ENCODE peak calls at places on chromosomes 13 and 19, in nine cellular contexts. S is HepG2; D is tibial nerve; U is CD4-positive, alpha-beta T cell; T is stomach; I is left ventricle myocardium inferior; V is heart left ventricle; G is cardiac fibroblast; B is AG09309. N is an unnamed sample.

GRCh38 chr19:6551091-6551490 is 20.3 kb downstream of the TNFSF9 start:
- DNase-seq in S (no peak), B (no peak), I (no peak), V (no peak), U (no peak), G (no peak), T (no peak), D (no peak), N (no peak)

GRCh38 chr13:68264692-68265091 is 1034.6 kb upstream of the PCDH9 start:
- DNase-seq in V (no peak), U (no peak), I (no peak), T (no peak), S (no peak), B (no peak), G (no peak), D (no peak), N (no peak)

GRCh38 chr19:48419158-48419920 is 25.9 kb downstream of the GRIN2D start:
- DNase-seq in B (no peak), D (no peak), I (peak; percentile 43), U (peak; percentile 45), T (peak; percentile 49), G (peak; percentile 39), S (no peak), V (peak; percentile 51), N (peak; percentile 82)

GRCh38 chr19:58084596-58085347 is 13.3 kb downstream of the ZSCAN18 start:
- DNase-seq in U (no peak), D (no peak), G (no peak), T (no peak), S (no peak), I (no peak), V (no peak), B (no peak), N (no peak)

GRCh38 chr19:3656747-3657394 is 30.3 kb upstream of the CACTIN start:
- DNase-seq in U (no peak), V (no peak), D (no peak), G (no peak), B (no peak), T (no peak), I (no peak), S (no peak), N (no peak)

GRCh38 chr13:109707044-109707794 is 79.2 kb downstream of the IRS2 start:
- DNase-seq in S (no peak), V (no peak), U (no peak), G (no peak), D (no peak), B (no peak), T (no peak), I (no peak), N (no peak)

GRCh38 chr13:99948907-99949656 is 22.5 kb downstream of the ZIC5 start:
- DNase-seq in T (no peak), B (no peak), S (no peak), D (no peak), G (no peak), I (no peak), U (no peak), V (no peak), N (no peak)

GRCh38 chr19:53849237-53849676 is 18.4 kb upstream of the MYADM start:
- DNase-seq in S (no peak), B (peak; percentile 68), U (no peak), I (no peak), G (peak; percentile 91), D (no peak), T (no peak), V (no peak), N (no peak)

GRCh38 chr19:8585894-8586750 is 8.9 kb upstream of the MYO1F start:
- DNase-seq in D (no peak), S (peak; percentile 28), U (peak; percentile 51), I (peak; percentile 42), V (peak; percentile 59), B (no peak), G (peak; percentile 34), T (peak; percentile 61), N (peak; percentile 70)

GRCh38 chr13:111962431-111962891 is 104.5 kb upstream of the SOX1 start:
- DNase-seq in D (no peak), V (no peak), U (no peak), S (no peak), T (no peak), B (no peak), G (no peak), I (no peak), N (no peak)

GRCh38 chr13:41780736-41781708 is 179.9 kb downstream of the VWA8 start:
- DNase-seq in I (no peak), T (no peak), D (no peak), U (no peak), G (peak; percentile 89), S (no peak), V (no peak), B (peak; percentile 84), N (no peak)

GRCh38 chr13:79385694-79386093 is 20.4 kb downstream of the RBM26 start:
- DNase-seq in S (no peak), I (no peak), U (no peak), G (no peak), D (no peak), T (no peak), V (no peak), B (no peak), N (peak; percentile 51)

GRCh38 chr13:45782327-45783045 is 69.1 kb downstream of the SIAH3 start:
- DNase-seq in B (no peak), G (no peak), S (no peak), D (no peak), T (no peak), I (no peak), V (no peak), U (no peak), N (no peak)

GRCh38 chr13:96141032-96141431 is 51.1 kb downstream of the HS6ST3 start:
- DNase-seq in I (no peak), V (no peak), G (peak; percentile 19), U (no peak), D (no peak), B (no peak), S (peak; percentile 20), T (no peak), N (no peak)
- TF ChIP-seq CTCF in I (peak; percentile 43), V (no peak), G (peak; percentile 31), U (no peak), D (no peak), B (no peak), S (peak; percentile 32), T (no peak), N (peak; percentile 10)

DNA sequence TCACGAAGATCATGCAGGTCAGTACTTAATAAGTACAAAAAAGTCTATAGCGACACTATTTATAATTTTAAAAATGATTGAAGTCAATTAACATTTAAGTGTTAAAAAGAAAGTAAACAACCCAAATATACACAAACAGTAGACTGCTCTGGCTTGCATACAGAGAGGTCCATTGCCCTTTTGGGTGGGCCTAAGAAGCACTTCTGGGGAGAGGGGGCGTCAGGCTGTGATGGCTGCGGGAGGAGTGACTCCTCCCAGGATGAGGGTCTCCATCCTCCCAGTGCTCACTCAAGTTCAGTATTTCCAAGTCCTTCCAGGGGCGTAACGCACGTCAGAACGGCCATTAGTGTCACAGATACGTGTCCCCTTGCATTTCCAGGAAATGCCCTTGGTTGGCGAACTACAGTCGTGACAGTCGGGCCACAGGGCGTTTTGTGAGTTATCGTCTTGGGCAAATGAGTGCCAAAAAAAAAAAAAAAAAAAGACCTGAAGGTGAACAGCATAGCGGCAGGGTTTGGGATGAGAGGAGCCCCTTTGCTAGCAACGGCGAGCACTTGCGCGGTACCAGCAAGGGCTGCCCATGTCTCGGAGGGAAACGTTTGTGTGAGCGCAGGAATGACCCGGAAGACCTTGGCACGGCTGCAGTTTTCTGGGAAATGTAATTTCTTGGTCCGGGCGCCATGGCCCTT is at the start of gene SCGB2B2:
- DNase-seq in T (no peak), I (no peak), B (peak; percentile 24), U (peak; percentile 72), V (peak; percentile 90), D (peak; percentile 65), S (no peak), G (no peak), N (peak; percentile 72)
- TF ChIP-seq CTCF in T (no peak), I (peak; percentile 38), B (peak; percentile 22), U (no peak), V (no peak), D (no peak), S (no peak), G (no peak), N (no peak)

DNA sequence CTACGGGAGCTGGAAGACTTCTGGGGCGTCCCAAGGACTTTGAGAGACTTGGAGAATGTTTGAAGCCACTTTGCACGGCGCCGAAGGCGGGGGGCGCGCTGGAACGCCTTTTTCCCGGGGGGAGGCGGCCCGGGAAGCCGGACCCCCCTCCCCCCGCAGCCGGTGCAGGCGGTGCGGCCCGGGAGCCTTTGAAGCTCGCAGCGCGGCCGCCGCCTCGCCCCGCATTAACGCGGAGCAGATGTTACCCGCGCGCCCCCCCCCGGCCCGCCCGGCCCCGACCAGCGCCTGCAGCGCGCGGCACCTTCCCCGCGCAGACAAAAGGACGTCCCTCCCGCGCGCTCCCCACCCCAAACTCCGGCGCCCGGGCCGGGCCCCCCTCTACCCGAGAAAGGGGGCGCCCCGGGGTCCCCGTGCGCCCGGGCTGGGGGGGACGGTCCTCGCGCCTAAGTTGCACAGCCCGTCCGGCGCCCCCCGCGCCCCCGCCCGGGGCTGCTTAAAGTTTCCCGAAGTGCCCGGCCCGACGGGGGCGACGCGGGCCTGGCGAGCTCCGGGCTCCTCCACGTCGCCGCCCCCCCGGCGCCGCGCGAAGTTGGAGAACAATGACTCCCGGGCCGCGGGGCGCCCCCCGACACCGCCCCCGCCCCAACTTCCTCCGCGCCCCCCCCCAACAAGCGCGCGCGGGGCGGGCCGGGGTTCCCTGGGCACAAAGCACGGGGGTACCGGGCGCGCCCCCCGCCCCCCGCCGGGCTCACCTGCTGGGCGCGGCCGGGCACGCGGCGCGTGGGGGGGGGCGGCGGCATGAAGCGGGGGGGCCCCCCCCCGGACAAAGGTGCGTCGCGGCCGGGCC is 644 bp downstream of the TCF3 start:
- DNase-seq in D (no peak), S (no peak), B (no peak), V (peak; percentile 52), T (no peak), I (peak; percentile 41), U (peak; percentile 25), G (peak; percentile 42), N (no peak)
- TF ChIP-seq CTCF in D (no peak), S (no peak), B (no peak), V (no peak), T (no peak), I (peak; percentile 12), U (peak; percentile 20), G (no peak), N (no peak)

GRCh38 chr19:40283414-40284250 is 1.5 kb downstream of the AKT2 start:
- DNase-seq in D (no peak), I (no peak), V (no peak), B (no peak), G (peak; percentile 13), U (no peak), S (peak; percentile 58), T (no peak), N (no peak)

GRCh38 chr19:40286235-40286530 is 1.0 kb upstream of the AKT2 start:
- DNase-seq in D (no peak), V (no peak), B (no peak), U (no peak), S (no peak), I (no peak), G (no peak), T (no peak), N (no peak)

GRCh38 chr19:40285353-40286234 is 449 bp upstream of the AKT2 start:
- DNase-seq in S (peak; percentile 99), V (peak; percentile 99), B (peak; percentile 97), T (peak; percentile 99), I (peak; percentile 99), G (peak; percentile 100), U (peak; percentile 98), D (peak; percentile 96), N (peak; percentile 97)

GRCh38 chr19:40284251-40284500 is 969 bp downstream of the AKT2 start:
- DNase-seq in B (no peak), S (no peak), G (no peak), D (no peak), T (no peak), U (no peak), V (no peak), I (no peak), N (no peak)

GRCh38 chr19:40284501-40285352 is at the start of gene AKT2:
- DNase-seq in T (no peak), I (peak; percentile 66), V (peak; percentile 78), G (peak; percentile 71), B (no peak), D (no peak), U (peak; percentile 27), S (no peak), N (peak; percentile 81)
- TF ChIP-seq CTCF in T (no peak), I (no peak), V (no peak), G (no peak), B (no peak), D (no peak), U (no peak), S (no peak), N (no peak)